ENCODE peak calls at places on chromosomes 1 and 21, in five cellular contexts. H is CD8-positive, alpha-beta memory T cell; E is MM.1S; K is PC-3; Y is fibroblast of lung. N is an unnamed sample. For H3K27me3 and H3K4me1, the result is how much of the 10 kb centered on the place peaks cover.

GRCh38 chr1:220990417-220991337 is 111.4 kb downstream of the HLX start:
- DNase-seq in H (no peak), E (no peak), K (peak), Y (peak), N (no peak)

GRCh38 chr21:42495027-42495426 is 997 bp downstream of the RSPH1 start:
- DNase-seq in H (no peak), E (no peak), K (no peak), Y (no peak), N (no peak)

GRCh38 chr1:26785611-26786436 is 1.9 kb upstream of the PIGV start:
- DNase-seq in H (no peak), E (no peak), K (no peak), Y (peak), N (peak)

GRCh38 chr1:212256404-212256803 is 28.8 kb upstream of the PPP2R5A start:
- DNase-seq in H (peak), E (no peak), K (no peak), Y (no peak), N (no peak)

GRCh38 chr1:8598783-8599182 is 218.7 kb downstream of the RERE start:
- DNase-seq in H (no peak), E (no peak), K (no peak), Y (peak), N (no peak)

GRCh38 chr1:66303646-66304045 is 230.3 kb upstream of the SGIP1 start:
- DNase-seq in H (no peak), E (no peak), K (no peak), Y (no peak), N (no peak)

GRCh38 chr1:30572192-30572591 is 151.2 kb downstream of the MATN1 start:
- DNase-seq in H (no peak), E (no peak), K (no peak), Y (no peak), N (no peak)

GRCh38 chr1:212941452-212941851 is 8.9 kb upstream of the VASH2 start:
- DNase-seq in H (no peak), E (no peak), K (no peak), Y (no peak), N (no peak)

GRCh38 chr1:13754510-13755103 is 54.6 kb downstream of the PRDM2 start:
- DNase-seq in H (no peak), E (no peak), K (peak), Y (peak), N (no peak)

GRCh38 chr1:8020032-8020431 is 6.1 kb downstream of the ERRFI1 start:
- DNase-seq in H (no peak), E (no peak), K (peak), Y (peak), N (no peak)

GRCh38 chr1:24963099-24963872 is 33.2 kb upstream of the RUNX3 start:
- DNase-seq in H (peak), E (no peak), K (no peak), Y (no peak), N (peak)

GRCh38 chr1:53899206-53899628 is 5.2 kb downstream of the DIO1 start:
- DNase-seq in H (no peak), E (no peak), K (peak), Y (peak), N (no peak)

GRCh38 chr1:242008788-242009500 is 10.0 kb upstream of the MAP1LC3C start:
- DNase-seq in H (no peak), E (no peak), K (no peak), Y (no peak), N (peak)

GRCh38 chr1:200302893-200303250 is 107.0 kb downstream of the ZNF281 start:
- DNase-seq in H (no peak), E (no peak), K (peak), Y (peak), N (no peak)

GRCh38 chr1:200336111-200336845 is 73.6 kb downstream of the ZNF281 start:
- DNase-seq in H (no peak), E (no peak), K (peak), Y (peak), N (no peak)

GRCh38 chr1:8905582-8906191 is 27.2 kb upstream of the ENO1 start:
- DNase-seq in H (no peak), E (no peak), K (peak), Y (peak), N (no peak)

GRCh38 chr1:201399352-201400126 is 415 bp upstream of the LAD1 start:
- DNase-seq in H (no peak), E (no peak), K (peak), Y (peak), N (no peak)
- H3K27me3 ChIP-seq in H (under half), E (half or more), K (under half), Y (half or more), N (under half)

DNA sequence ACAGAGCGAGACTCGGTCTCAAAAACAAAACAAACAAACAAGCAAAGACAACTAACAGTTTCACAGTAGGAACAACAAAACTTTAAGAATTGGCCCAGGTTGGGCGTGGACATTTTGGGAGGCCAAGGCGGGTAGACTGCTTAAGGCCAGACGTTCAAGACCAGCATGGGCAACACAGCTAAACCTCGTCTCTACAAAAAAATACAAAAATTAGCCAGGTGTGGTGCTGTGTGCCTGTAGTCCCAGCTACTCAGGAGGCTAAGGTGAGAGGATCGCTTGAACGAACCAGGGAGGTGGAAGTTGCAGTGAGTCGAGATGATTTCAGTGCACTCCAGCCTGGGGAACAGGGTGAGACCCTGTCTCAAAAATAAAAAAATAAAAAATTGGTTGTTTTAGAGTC is 13.5 kb downstream of the GTF2B start:
- DNase-seq in H (no peak), E (no peak), K (no peak), Y (no peak), N (no peak)
- H3K4me1 ChIP-seq in H (under half), E (under half), K (under half), Y (under half), N (under half)

GRCh38 chr1:114218397-114219237 is 64.9 kb upstream of the SYT6 start:
- DNase-seq in H (no peak), E (no peak), K (no peak), Y (no peak), N (no peak)

GRCh38 chr1:114214016-114214415 is 60.3 kb upstream of the SYT6 start:
- DNase-seq in H (no peak), E (no peak), K (no peak), Y (no peak), N (no peak)

GRCh38 chr1:114215426-114215825 is 61.8 kb upstream of the SYT6 start:
- DNase-seq in H (no peak), E (no peak), K (peak), Y (no peak), N (no peak)

GRCh38 chr1:114219247-114219872 is 65.7 kb upstream of the SYT6 start:
- DNase-seq in H (no peak), E (no peak), K (peak), Y (no peak), N (no peak)

GRCh38 chr1:114216431-114217173 is 62.9 kb upstream of the SYT6 start:
- DNase-seq in H (no peak), E (no peak), K (no peak), Y (no peak), N (no peak)
- H3K27me3 ChIP-seq in H (under half), E (under half), K (under half), Y (under half), N (under half)

GRCh38 chr1:2248127-2248826 is 20.2 kb downstream of the SKI start:
- DNase-seq in H (no peak), E (no peak), K (no peak), Y (no peak), N (no peak)
- H3K4me1 ChIP-seq in H (half or more), E (under half), K (under half), Y (under half), N (under half)

N was measured in Karpas-422.